ENCODE peak calls at places on chromosomes 4 and X, in eight cellular contexts. One of them, this sample, is unnamed.

GRCh38 chrX:274904-275475 is 6.2 kb upstream of the PLCXD1 start:
- DNase-seq in adrenal gland: no peak
- DNase-seq in tibial nerve: no peak
- DNase-seq in brain microvascular endothelial cell: no peak
- DNase-seq in cardiac muscle cell: no peak
- DNase-seq in Caco-2: peak; percentile 48
- DNase-seq in pancreas: peak; percentile 60
- DNase-seq in tibial artery: peak; percentile 43
- DNase-seq in this sample: no peak

GRCh38 chr4:10417720-10418119 is 39.5 kb downstream of the ZNF518B start:
- DNase-seq in adrenal gland: no peak
- DNase-seq in brain microvascular endothelial cell: no peak
- DNase-seq in cardiac muscle cell: no peak
- DNase-seq in Caco-2: no peak
- DNase-seq in tibial nerve: peak; percentile 6
- DNase-seq in pancreas: no peak
- DNase-seq in tibial artery: no peak
- DNase-seq in this sample: no peak

GRCh38 chr4:59161249-59161648 is 2038.9 kb upstream of the ADGRL3 start:
- DNase-seq in brain microvascular endothelial cell: no peak
- DNase-seq in tibial nerve: no peak
- DNase-seq in cardiac muscle cell: no peak
- DNase-seq in adrenal gland: no peak
- DNase-seq in pancreas: no peak
- DNase-seq in tibial artery: no peak
- DNase-seq in Caco-2: no peak
- DNase-seq in this sample: no peak

GRCh38 chrX:100413231-100413630 is 3.2 kb upstream of the PCDH19 start:
- DNase-seq in adrenal gland: peak; percentile 32
- DNase-seq in brain microvascular endothelial cell: peak; percentile 27
- DNase-seq in pancreas: no peak
- DNase-seq in tibial nerve: peak; percentile 54
- DNase-seq in cardiac muscle cell: peak; percentile 84
- DNase-seq in Caco-2: no peak
- DNase-seq in tibial artery: peak; percentile 43
- DNase-seq in this sample: peak; percentile 47

GRCh38 chrX:136310411-136310810 is 9.6 kb downstream of the ADGRG4 start:
- DNase-seq in tibial artery: no peak
- DNase-seq in pancreas: no peak
- DNase-seq in adrenal gland: no peak
- DNase-seq in tibial nerve: no peak
- DNase-seq in brain microvascular endothelial cell: peak; percentile 53
- DNase-seq in cardiac muscle cell: no peak
- DNase-seq in Caco-2: no peak
- DNase-seq in this sample: no peak

GRCh38 chr4:153542835-153543234 is 76.7 kb downstream of the TMEM131L start:
- DNase-seq in brain microvascular endothelial cell: no peak
- DNase-seq in adrenal gland: no peak
- DNase-seq in tibial artery: no peak
- DNase-seq in pancreas: no peak
- DNase-seq in tibial nerve: no peak
- DNase-seq in Caco-2: no peak
- DNase-seq in cardiac muscle cell: no peak
- DNase-seq in this sample: no peak

GRCh38 chrX:47242321-47242720 is 9.5 kb downstream of the USP11 start:
- DNase-seq in brain microvascular endothelial cell: no peak
- DNase-seq in pancreas: no peak
- DNase-seq in tibial nerve: no peak
- DNase-seq in adrenal gland: no peak
- DNase-seq in Caco-2: no peak
- DNase-seq in tibial artery: no peak
- DNase-seq in cardiac muscle cell: no peak
- DNase-seq in this sample: no peak

GRCh38 chr4:177802149-177802548 is 359.9 kb upstream of the AGA start:
- DNase-seq in Caco-2: no peak
- DNase-seq in tibial nerve: no peak
- DNase-seq in tibial artery: no peak
- DNase-seq in pancreas: no peak
- DNase-seq in brain microvascular endothelial cell: no peak
- DNase-seq in cardiac muscle cell: no peak
- DNase-seq in adrenal gland: no peak
- DNase-seq in this sample: no peak

GRCh38 chrX:109382332-109382731 is 99.6 kb downstream of the GUCY2F start:
- DNase-seq in cardiac muscle cell: no peak
- DNase-seq in pancreas: no peak
- DNase-seq in tibial artery: no peak
- DNase-seq in Caco-2: no peak
- DNase-seq in adrenal gland: no peak
- DNase-seq in brain microvascular endothelial cell: no peak
- DNase-seq in tibial nerve: no peak
- DNase-seq in this sample: no peak

GRCh38 chr4:62018537-62018936 is 818.4 kb downstream of the ADGRL3 start:
- DNase-seq in Caco-2: no peak
- DNase-seq in pancreas: no peak
- DNase-seq in tibial artery: no peak
- DNase-seq in tibial nerve: no peak
- DNase-seq in adrenal gland: no peak
- DNase-seq in brain microvascular endothelial cell: no peak
- DNase-seq in cardiac muscle cell: no peak
- DNase-seq in this sample: no peak

GRCh38 chr4:123955167-123955824 is 558.7 kb downstream of the SPRY1 start:
- DNase-seq in tibial nerve: no peak
- DNase-seq in cardiac muscle cell: peak; percentile 28
- DNase-seq in adrenal gland: no peak
- DNase-seq in pancreas: no peak
- DNase-seq in Caco-2: no peak
- DNase-seq in tibial artery: no peak
- DNase-seq in brain microvascular endothelial cell: no peak
- DNase-seq in this sample: no peak

GRCh38 chr4:13541720-13542576 is 2.4 kb downstream of the NKX3-2 start:
- DNase-seq in tibial artery: no peak
- DNase-seq in brain microvascular endothelial cell: no peak
- DNase-seq in Caco-2: no peak
- DNase-seq in pancreas: peak; percentile 83
- DNase-seq in cardiac muscle cell: no peak
- DNase-seq in tibial nerve: no peak
- DNase-seq in adrenal gland: no peak
- DNase-seq in this sample: peak; percentile 50

DNA sequence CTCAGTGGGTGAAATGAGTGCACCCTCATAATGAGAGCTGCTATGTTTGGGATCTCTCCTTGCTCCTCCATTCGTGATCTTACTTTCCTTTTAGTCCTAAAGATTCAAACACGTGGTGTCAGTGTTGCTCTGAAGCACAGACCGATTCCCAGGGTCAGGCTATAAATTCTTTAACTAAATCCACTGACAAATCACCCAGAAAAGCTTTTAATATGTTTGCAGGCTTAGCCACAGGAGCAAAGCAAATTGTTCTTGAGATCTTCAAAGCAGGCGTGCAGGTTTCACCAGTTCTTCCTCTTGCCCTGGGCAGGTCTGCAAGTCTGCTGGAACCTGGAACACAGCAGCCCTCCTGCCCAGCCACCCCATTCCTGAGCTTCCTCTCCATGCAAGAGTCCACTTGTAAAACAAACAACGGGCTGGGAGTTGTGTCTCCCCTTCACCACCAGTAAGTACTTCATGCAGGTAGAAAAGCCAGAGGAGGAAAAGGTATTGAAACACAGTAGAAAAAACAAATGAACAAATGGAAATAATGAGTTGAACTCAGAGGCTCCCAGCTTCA is 70.1 kb upstream of the ENPP6 start:
- DNase-seq in tibial artery: no peak
- DNase-seq in pancreas: no peak
- DNase-seq in Caco-2: peak; percentile 83
- DNase-seq in brain microvascular endothelial cell: peak; percentile 47
- DNase-seq in cardiac muscle cell: no peak
- DNase-seq in tibial nerve: peak; percentile 25
- DNase-seq in adrenal gland: no peak
- DNase-seq in this sample: peak; percentile 62
- TF ChIP-seq CTCF in tibial artery: peak; percentile 51
- TF ChIP-seq CTCF in pancreas: no peak
- TF ChIP-seq CTCF in Caco-2: no peak
- TF ChIP-seq CTCF in brain microvascular endothelial cell: peak; percentile 43
- TF ChIP-seq CTCF in cardiac muscle cell: peak; percentile 38
- TF ChIP-seq CTCF in tibial nerve: peak; percentile 35
- TF ChIP-seq CTCF in adrenal gland: no peak
- TF ChIP-seq CTCF in this sample: no peak

GRCh38 chr4:76585897-76586360 is 150.9 kb downstream of the SHROOM3 start:
- DNase-seq in tibial nerve: no peak
- DNase-seq in Caco-2: peak; percentile 95
- DNase-seq in tibial artery: peak; percentile 69
- DNase-seq in adrenal gland: peak; percentile 78
- DNase-seq in brain microvascular endothelial cell: peak; percentile 65
- DNase-seq in pancreas: peak; percentile 97
- DNase-seq in cardiac muscle cell: peak; percentile 85
- DNase-seq in this sample: peak; percentile 84
- H3K4me3 ChIP-seq in tibial nerve: peak overlapping the region; percentile 20
- H3K4me3 ChIP-seq in Caco-2: peak overlapping the region; percentile 46
- H3K4me3 ChIP-seq in tibial artery: peak overlapping the region; percentile 52
- H3K4me3 ChIP-seq in adrenal gland: peak overlapping the region; percentile 56
- H3K4me3 ChIP-seq in brain microvascular endothelial cell: peak overlapping the region; percentile 55
- H3K4me3 ChIP-seq in pancreas: peak overlapping the region; percentile 8
- H3K4me3 ChIP-seq in cardiac muscle cell: peak overlapping the region; percentile 18
- H3K4me3 ChIP-seq in this sample: peak overlapping the region; percentile 32

DNA sequence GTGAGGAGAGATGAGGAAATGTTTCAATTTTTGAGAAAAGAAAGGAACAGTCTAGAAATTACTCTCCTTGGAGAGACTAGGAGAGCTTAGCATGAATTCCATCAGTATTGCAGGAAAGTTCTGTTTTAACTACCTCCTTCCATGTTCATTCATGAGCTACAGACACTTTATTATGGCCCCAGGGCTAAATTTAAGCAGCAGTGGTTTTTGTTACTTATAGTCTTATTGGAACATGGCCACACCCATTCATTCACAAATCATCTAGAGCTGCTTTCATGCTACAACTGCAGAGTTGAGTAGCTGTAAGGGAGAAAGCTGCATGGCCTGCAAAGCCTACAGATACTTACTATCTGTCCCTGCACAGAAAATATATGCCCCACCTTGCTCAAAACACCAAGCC is 81.7 kb downstream of the SHISA3 start:
- DNase-seq in adrenal gland: no peak
- DNase-seq in tibial artery: no peak
- DNase-seq in tibial nerve: no peak
- DNase-seq in pancreas: no peak
- DNase-seq in cardiac muscle cell: no peak
- DNase-seq in Caco-2: no peak
- DNase-seq in brain microvascular endothelial cell: no peak
- DNase-seq in this sample: peak; percentile 2
- TF ChIP-seq CTCF in adrenal gland: no peak
- TF ChIP-seq CTCF in tibial artery: no peak
- TF ChIP-seq CTCF in tibial nerve: no peak
- TF ChIP-seq CTCF in pancreas: no peak
- TF ChIP-seq CTCF in cardiac muscle cell: no peak
- TF ChIP-seq CTCF in Caco-2: no peak
- TF ChIP-seq CTCF in brain microvascular endothelial cell: no peak
- TF ChIP-seq CTCF in this sample: no peak

DNA sequence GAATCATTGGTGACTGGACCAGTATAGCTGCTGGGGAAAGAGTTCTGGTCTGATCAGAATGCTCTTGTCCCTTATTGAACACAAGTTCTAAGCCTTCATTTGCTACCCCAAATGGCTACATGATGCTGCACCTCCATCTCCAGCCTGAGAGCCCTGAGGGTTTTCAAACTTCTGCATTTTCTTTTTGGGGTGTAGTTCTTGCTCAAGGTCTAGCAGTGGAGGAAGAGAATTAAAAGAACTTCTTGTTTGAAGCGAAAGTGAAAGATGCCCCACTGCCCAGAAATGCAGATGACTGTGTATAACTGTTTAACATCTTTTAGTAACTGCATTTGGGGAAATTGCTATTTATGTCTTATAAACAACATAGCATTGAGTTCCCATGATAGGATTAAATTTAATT is 38.5 kb downstream of the LAMTOR3 start:
- DNase-seq in pancreas: no peak
- DNase-seq in tibial nerve: no peak
- DNase-seq in cardiac muscle cell: no peak
- DNase-seq in Caco-2: no peak
- DNase-seq in brain microvascular endothelial cell: no peak
- DNase-seq in tibial artery: no peak
- DNase-seq in adrenal gland: no peak
- DNase-seq in this sample: peak; percentile 71
- H3K4me3 ChIP-seq in pancreas: no peak overlapping the region
- H3K4me3 ChIP-seq in tibial nerve: no peak overlapping the region
- H3K4me3 ChIP-seq in cardiac muscle cell: no peak overlapping the region
- H3K4me3 ChIP-seq in Caco-2: no peak overlapping the region
- H3K4me3 ChIP-seq in brain microvascular endothelial cell: no peak overlapping the region
- H3K4me3 ChIP-seq in tibial artery: no peak overlapping the region
- H3K4me3 ChIP-seq in adrenal gland: no peak overlapping the region
- H3K4me3 ChIP-seq in this sample: no peak overlapping the region

DNA sequence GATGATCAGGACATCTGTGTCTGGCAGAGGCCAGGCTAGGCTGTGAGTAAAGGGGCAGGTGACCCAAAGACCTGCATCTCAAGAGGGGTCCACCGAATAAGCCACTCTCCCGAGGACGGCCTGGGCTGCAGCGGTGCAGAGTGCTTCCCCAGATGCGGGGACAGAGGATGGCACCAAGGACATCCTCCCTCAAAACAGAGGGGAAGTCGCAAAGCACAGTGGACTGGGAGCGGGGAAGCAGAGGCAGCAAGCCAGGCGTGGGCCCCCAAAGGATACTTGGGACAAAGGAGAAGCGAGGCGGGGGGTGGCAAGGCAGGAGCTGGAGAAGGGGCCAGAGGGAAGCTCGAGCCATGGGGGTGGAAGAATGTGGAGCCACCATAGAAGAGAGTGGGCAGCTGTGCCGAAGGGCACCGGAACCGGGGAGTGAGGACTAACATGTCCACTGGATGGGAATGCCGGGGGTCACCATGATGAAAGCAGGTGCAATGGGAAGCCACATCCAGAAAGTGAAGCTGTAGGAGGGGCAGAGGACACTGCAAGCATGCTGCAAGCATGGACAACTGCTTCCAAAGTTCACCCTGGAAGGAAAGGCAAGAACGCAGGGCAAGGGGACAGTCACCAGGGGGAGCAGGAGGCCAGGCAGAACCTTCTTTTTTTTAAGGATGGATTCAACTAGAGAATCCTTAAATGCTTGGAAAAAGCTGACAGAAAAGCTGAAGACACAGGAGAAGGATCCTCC is 169.6 kb downstream of the AFAP1 start:
- DNase-seq in Caco-2: peak; percentile 51
- DNase-seq in adrenal gland: no peak
- DNase-seq in tibial nerve: no peak
- DNase-seq in brain microvascular endothelial cell: no peak
- DNase-seq in pancreas: no peak
- DNase-seq in cardiac muscle cell: peak; percentile 46
- DNase-seq in tibial artery: no peak
- DNase-seq in this sample: peak; percentile 35
- TF ChIP-seq CTCF in Caco-2: peak; percentile 62
- TF ChIP-seq CTCF in adrenal gland: no peak
- TF ChIP-seq CTCF in tibial nerve: peak; percentile 56
- TF ChIP-seq CTCF in brain microvascular endothelial cell: peak; percentile 80
- TF ChIP-seq CTCF in pancreas: no peak
- TF ChIP-seq CTCF in cardiac muscle cell: peak; percentile 53
- TF ChIP-seq CTCF in tibial artery: peak; percentile 28
- TF ChIP-seq CTCF in this sample: peak; percentile 60

GRCh38 chrX:40093586-40093985 is 4.2 kb downstream of the BCOR start:
- DNase-seq in Caco-2: no peak
- DNase-seq in tibial artery: no peak
- DNase-seq in tibial nerve: no peak
- DNase-seq in cardiac muscle cell: no peak
- DNase-seq in brain microvascular endothelial cell: no peak
- DNase-seq in pancreas: no peak
- DNase-seq in adrenal gland: no peak
- DNase-seq in this sample: no peak
- H3K4me3 ChIP-seq in Caco-2: no peak overlapping the region
- H3K4me3 ChIP-seq in tibial artery: peak overlapping the region; percentile 95
- H3K4me3 ChIP-seq in tibial nerve: no peak overlapping the region
- H3K4me3 ChIP-seq in cardiac muscle cell: peak overlapping the region; percentile 83
- H3K4me3 ChIP-seq in brain microvascular endothelial cell: peak overlapping the region; percentile 59
- H3K4me3 ChIP-seq in pancreas: no peak overlapping the region
- H3K4me3 ChIP-seq in adrenal gland: peak overlapping the region; percentile 57
- H3K4me3 ChIP-seq in this sample: no peak overlapping the region

This sample was measured in GM12865.